ENCODE peak calls at places on chromosome 19, in six cellular contexts. One of them, this sample, is unnamed.

GRCh38 chr19:15199652-15200574 is 882 bp downstream of the NOTCH3 start:
- ATAC-seq in Panc1: no peak
- ATAC-seq in HCT116: no peak
- ATAC-seq in memory B cell: no peak
- ATAC-seq in activated T-cell treated with anti-CD3 and anti-CD28 coated beads, Interleukin-2, amount 50 U/mL, for 4 hours: no peak
- ATAC-seq in activated CD4-positive, alpha-beta T cell treated with anti-CD3 and anti-CD28 coated beads for 36 hours: no peak
- ATAC-seq in this sample: no peak

GRCh38 chr19:16262618-16263017 is 62.0 kb upstream of the KLF2 start:
- ATAC-seq in Panc1: no peak
- ATAC-seq in HCT116: no peak
- ATAC-seq in memory B cell: no peak
- ATAC-seq in activated T-cell treated with anti-CD3 and anti-CD28 coated beads, Interleukin-2, amount 50 U/mL, for 4 hours: no peak
- ATAC-seq in activated CD4-positive, alpha-beta T cell treated with anti-CD3 and anti-CD28 coated beads for 36 hours: no peak
- ATAC-seq in this sample: no peak

GRCh38 chr19:46298477-46299003 is 1.7 kb downstream of the HIF3A start:
- ATAC-seq in Panc1: peak
- ATAC-seq in HCT116: peak
- ATAC-seq in memory B cell: no peak
- ATAC-seq in activated T-cell treated with anti-CD3 and anti-CD28 coated beads, Interleukin-2, amount 50 U/mL, for 4 hours: no peak
- ATAC-seq in activated CD4-positive, alpha-beta T cell treated with anti-CD3 and anti-CD28 coated beads for 36 hours: no peak
- ATAC-seq in this sample: no peak

GRCh38 chr19:16594681-16595091 is 22.5 kb upstream of the SLC35E1 start:
- ATAC-seq in Panc1: no peak
- ATAC-seq in HCT116: no peak
- ATAC-seq in memory B cell: peak
- ATAC-seq in activated T-cell treated with anti-CD3 and anti-CD28 coated beads, Interleukin-2, amount 50 U/mL, for 4 hours: peak
- ATAC-seq in activated CD4-positive, alpha-beta T cell treated with anti-CD3 and anti-CD28 coated beads for 36 hours: peak
- ATAC-seq in this sample: peak

GRCh38 chr19:14526423-14526822 is 3.0 kb upstream of the TECR start:
- ATAC-seq in Panc1: no peak
- ATAC-seq in HCT116: no peak
- ATAC-seq in memory B cell: no peak
- ATAC-seq in activated T-cell treated with anti-CD3 and anti-CD28 coated beads, Interleukin-2, amount 50 U/mL, for 4 hours: no peak
- ATAC-seq in activated CD4-positive, alpha-beta T cell treated with anti-CD3 and anti-CD28 coated beads for 36 hours: no peak
- ATAC-seq in this sample: no peak

GRCh38 chr19:45057444-45057843 is 18.6 kb downstream of the CLASRP start:
- ATAC-seq in Panc1: no peak
- ATAC-seq in HCT116: peak
- ATAC-seq in memory B cell: no peak
- ATAC-seq in activated T-cell treated with anti-CD3 and anti-CD28 coated beads, Interleukin-2, amount 50 U/mL, for 4 hours: no peak
- ATAC-seq in activated CD4-positive, alpha-beta T cell treated with anti-CD3 and anti-CD28 coated beads for 36 hours: no peak
- ATAC-seq in this sample: no peak

GRCh38 chr19:13998426-13998825 is 7.7 kb downstream of the RFX1 start:
- ATAC-seq in Panc1: no peak
- ATAC-seq in HCT116: no peak
- ATAC-seq in memory B cell: no peak
- ATAC-seq in activated T-cell treated with anti-CD3 and anti-CD28 coated beads, Interleukin-2, amount 50 U/mL, for 4 hours: no peak
- ATAC-seq in activated CD4-positive, alpha-beta T cell treated with anti-CD3 and anti-CD28 coated beads for 36 hours: no peak
- ATAC-seq in this sample: no peak

GRCh38 chr19:11044436-11044835 is 44.8 kb upstream of the LDLR start:
- ATAC-seq in Panc1: no peak
- ATAC-seq in HCT116: no peak
- ATAC-seq in memory B cell: no peak
- ATAC-seq in activated T-cell treated with anti-CD3 and anti-CD28 coated beads, Interleukin-2, amount 50 U/mL, for 4 hours: no peak
- ATAC-seq in activated CD4-positive, alpha-beta T cell treated with anti-CD3 and anti-CD28 coated beads for 36 hours: no peak
- ATAC-seq in this sample: no peak

GRCh38 chr19:15378529-15379082 is 981 bp downstream of the AKAP8 start:
- ATAC-seq in Panc1: no peak
- ATAC-seq in HCT116: no peak
- ATAC-seq in memory B cell: no peak
- ATAC-seq in activated T-cell treated with anti-CD3 and anti-CD28 coated beads, Interleukin-2, amount 50 U/mL, for 4 hours: peak
- ATAC-seq in activated CD4-positive, alpha-beta T cell treated with anti-CD3 and anti-CD28 coated beads for 36 hours: peak
- ATAC-seq in this sample: no peak

GRCh38 chr19:3733549-3734309 is 25.5 kb downstream of the TJP3 start:
- ATAC-seq in Panc1: no peak
- ATAC-seq in HCT116: no peak
- ATAC-seq in memory B cell: no peak
- ATAC-seq in activated T-cell treated with anti-CD3 and anti-CD28 coated beads, Interleukin-2, amount 50 U/mL, for 4 hours: no peak
- ATAC-seq in activated CD4-positive, alpha-beta T cell treated with anti-CD3 and anti-CD28 coated beads for 36 hours: no peak
- ATAC-seq in this sample: no peak

GRCh38 chr19:613732-614567 is 19.4 kb downstream of the POLRMT start:
- ATAC-seq in Panc1: no peak
- ATAC-seq in HCT116: no peak
- ATAC-seq in memory B cell: no peak
- ATAC-seq in activated T-cell treated with anti-CD3 and anti-CD28 coated beads, Interleukin-2, amount 50 U/mL, for 4 hours: no peak
- ATAC-seq in activated CD4-positive, alpha-beta T cell treated with anti-CD3 and anti-CD28 coated beads for 36 hours: no peak
- ATAC-seq in this sample: no peak

GRCh38 chr19:38675611-38676010 is 28.2 kb downstream of the ACTN4 start:
- ATAC-seq in Panc1: peak
- ATAC-seq in HCT116: no peak
- ATAC-seq in memory B cell: no peak
- ATAC-seq in activated T-cell treated with anti-CD3 and anti-CD28 coated beads, Interleukin-2, amount 50 U/mL, for 4 hours: no peak
- ATAC-seq in activated CD4-positive, alpha-beta T cell treated with anti-CD3 and anti-CD28 coated beads for 36 hours: peak
- ATAC-seq in this sample: peak

GRCh38 chr19:10797078-10797477 is 38.9 kb downstream of the TMED1 start:
- ATAC-seq in Panc1: no peak
- ATAC-seq in HCT116: no peak
- ATAC-seq in memory B cell: no peak
- ATAC-seq in activated T-cell treated with anti-CD3 and anti-CD28 coated beads, Interleukin-2, amount 50 U/mL, for 4 hours: peak
- ATAC-seq in activated CD4-positive, alpha-beta T cell treated with anti-CD3 and anti-CD28 coated beads for 36 hours: peak
- ATAC-seq in this sample: peak

GRCh38 chr19:51065221-51065960 is 499 bp upstream of the KLK13 start:
- ATAC-seq in Panc1: peak
- ATAC-seq in HCT116: peak
- ATAC-seq in memory B cell: no peak
- ATAC-seq in activated T-cell treated with anti-CD3 and anti-CD28 coated beads, Interleukin-2, amount 50 U/mL, for 4 hours: no peak
- ATAC-seq in activated CD4-positive, alpha-beta T cell treated with anti-CD3 and anti-CD28 coated beads for 36 hours: no peak
- ATAC-seq in this sample: no peak

GRCh38 chr19:14979136-14979497 is 547 bp downstream of the SLC1A6 start:
- ATAC-seq in Panc1: no peak
- ATAC-seq in HCT116: no peak
- ATAC-seq in memory B cell: no peak
- ATAC-seq in activated T-cell treated with anti-CD3 and anti-CD28 coated beads, Interleukin-2, amount 50 U/mL, for 4 hours: no peak
- ATAC-seq in activated CD4-positive, alpha-beta T cell treated with anti-CD3 and anti-CD28 coated beads for 36 hours: no peak
- ATAC-seq in this sample: no peak

GRCh38 chr19:17002455-17002854 is 24.2 kb downstream of the CPAMD8 start:
- ATAC-seq in Panc1: no peak
- ATAC-seq in HCT116: no peak
- ATAC-seq in memory B cell: no peak
- ATAC-seq in activated T-cell treated with anti-CD3 and anti-CD28 coated beads, Interleukin-2, amount 50 U/mL, for 4 hours: no peak
- ATAC-seq in activated CD4-positive, alpha-beta T cell treated with anti-CD3 and anti-CD28 coated beads for 36 hours: no peak
- ATAC-seq in this sample: peak

GRCh38 chr19:36079389-36079788 is 24.7 kb downstream of the WDR62 start:
- ATAC-seq in Panc1: no peak
- ATAC-seq in HCT116: no peak
- ATAC-seq in memory B cell: no peak
- ATAC-seq in activated T-cell treated with anti-CD3 and anti-CD28 coated beads, Interleukin-2, amount 50 U/mL, for 4 hours: no peak
- ATAC-seq in activated CD4-positive, alpha-beta T cell treated with anti-CD3 and anti-CD28 coated beads for 36 hours: no peak
- ATAC-seq in this sample: no peak

GRCh38 chr19:5809469-5809868 is 4.6 kb downstream of the NRTN start:
- ATAC-seq in Panc1: no peak
- ATAC-seq in HCT116: no peak
- ATAC-seq in memory B cell: no peak
- ATAC-seq in activated T-cell treated with anti-CD3 and anti-CD28 coated beads, Interleukin-2, amount 50 U/mL, for 4 hours: no peak
- ATAC-seq in activated CD4-positive, alpha-beta T cell treated with anti-CD3 and anti-CD28 coated beads for 36 hours: no peak
- ATAC-seq in this sample: no peak

GRCh38 chr19:3986260-3987041 is 1.2 kb upstream of the EEF2 start:
- ATAC-seq in Panc1: peak
- ATAC-seq in HCT116: peak
- ATAC-seq in memory B cell: peak
- ATAC-seq in activated T-cell treated with anti-CD3 and anti-CD28 coated beads, Interleukin-2, amount 50 U/mL, for 4 hours: peak
- ATAC-seq in activated CD4-positive, alpha-beta T cell treated with anti-CD3 and anti-CD28 coated beads for 36 hours: peak
- ATAC-seq in this sample: peak

GRCh38 chr19:15813916-15814315 is 1.5 kb downstream of the OR10H1 start:
- ATAC-seq in Panc1: peak
- ATAC-seq in HCT116: peak
- ATAC-seq in memory B cell: no peak
- ATAC-seq in activated T-cell treated with anti-CD3 and anti-CD28 coated beads, Interleukin-2, amount 50 U/mL, for 4 hours: no peak
- ATAC-seq in activated CD4-positive, alpha-beta T cell treated with anti-CD3 and anti-CD28 coated beads for 36 hours: no peak
- ATAC-seq in this sample: no peak

GRCh38 chr19:3593156-3593555 is 7.9 kb downstream of the GIPC3 start:
- ATAC-seq in Panc1: no peak
- ATAC-seq in HCT116: no peak
- ATAC-seq in memory B cell: no peak
- ATAC-seq in activated T-cell treated with anti-CD3 and anti-CD28 coated beads, Interleukin-2, amount 50 U/mL, for 4 hours: no peak
- ATAC-seq in activated CD4-positive, alpha-beta T cell treated with anti-CD3 and anti-CD28 coated beads for 36 hours: no peak
- ATAC-seq in this sample: no peak

GRCh38 chr19:13959141-13959961 is 7.0 kb downstream of the DCAF15 start:
- ATAC-seq in Panc1: no peak
- ATAC-seq in HCT116: peak
- ATAC-seq in memory B cell: no peak
- ATAC-seq in activated T-cell treated with anti-CD3 and anti-CD28 coated beads, Interleukin-2, amount 50 U/mL, for 4 hours: no peak
- ATAC-seq in activated CD4-positive, alpha-beta T cell treated with anti-CD3 and anti-CD28 coated beads for 36 hours: no peak
- ATAC-seq in this sample: no peak

GRCh38 chr19:14473073-14473790 is 1.9 kb downstream of the PTGER1 start:
- ATAC-seq in Panc1: no peak
- ATAC-seq in HCT116: no peak
- ATAC-seq in memory B cell: no peak
- ATAC-seq in activated T-cell treated with anti-CD3 and anti-CD28 coated beads, Interleukin-2, amount 50 U/mL, for 4 hours: no peak
- ATAC-seq in activated CD4-positive, alpha-beta T cell treated with anti-CD3 and anti-CD28 coated beads for 36 hours: no peak
- ATAC-seq in this sample: no peak

GRCh38 chr19:46574533-46574932 is 26.6 kb upstream of the CALM3 start:
- ATAC-seq in Panc1: no peak
- ATAC-seq in HCT116: peak
- ATAC-seq in memory B cell: no peak
- ATAC-seq in activated T-cell treated with anti-CD3 and anti-CD28 coated beads, Interleukin-2, amount 50 U/mL, for 4 hours: peak
- ATAC-seq in activated CD4-positive, alpha-beta T cell treated with anti-CD3 and anti-CD28 coated beads for 36 hours: peak
- ATAC-seq in this sample: peak

GRCh38 chr19:29812080-29812880 is 489 bp downstream of the CCNE1 start:
- ATAC-seq in Panc1: peak
- ATAC-seq in HCT116: peak
- ATAC-seq in memory B cell: no peak
- ATAC-seq in activated T-cell treated with anti-CD3 and anti-CD28 coated beads, Interleukin-2, amount 50 U/mL, for 4 hours: peak
- ATAC-seq in activated CD4-positive, alpha-beta T cell treated with anti-CD3 and anti-CD28 coated beads for 36 hours: no peak
- ATAC-seq in this sample: peak

GRCh38 chr19:28039677-28040381 is 1173.1 kb downstream of the UQCRFS1 start:
- ATAC-seq in Panc1: no peak
- ATAC-seq in HCT116: no peak
- ATAC-seq in memory B cell: no peak
- ATAC-seq in activated T-cell treated with anti-CD3 and anti-CD28 coated beads, Interleukin-2, amount 50 U/mL, for 4 hours: no peak
- ATAC-seq in activated CD4-positive, alpha-beta T cell treated with anti-CD3 and anti-CD28 coated beads for 36 hours: no peak
- ATAC-seq in this sample: no peak

GRCh38 chr19:22622901-22623840 is 11.0 kb upstream of the ZNF492 start:
- ATAC-seq in Panc1: no peak
- ATAC-seq in HCT116: no peak
- ATAC-seq in memory B cell: no peak
- ATAC-seq in activated T-cell treated with anti-CD3 and anti-CD28 coated beads, Interleukin-2, amount 50 U/mL, for 4 hours: peak
- ATAC-seq in activated CD4-positive, alpha-beta T cell treated with anti-CD3 and anti-CD28 coated beads for 36 hours: no peak
- ATAC-seq in this sample: no peak

GRCh38 chr19:28606269-28607032 is 606.5 kb downstream of the UQCRFS1 start:
- ATAC-seq in Panc1: no peak
- ATAC-seq in HCT116: no peak
- ATAC-seq in memory B cell: no peak
- ATAC-seq in activated T-cell treated with anti-CD3 and anti-CD28 coated beads, Interleukin-2, amount 50 U/mL, for 4 hours: no peak
- ATAC-seq in activated CD4-positive, alpha-beta T cell treated with anti-CD3 and anti-CD28 coated beads for 36 hours: no peak
- ATAC-seq in this sample: no peak

GRCh38 chr19:41792513-41793413 is 3.6 kb upstream of the CEACAM3 start:
- ATAC-seq in Panc1: peak
- ATAC-seq in HCT116: peak
- ATAC-seq in memory B cell: peak
- ATAC-seq in activated T-cell treated with anti-CD3 and anti-CD28 coated beads, Interleukin-2, amount 50 U/mL, for 4 hours: peak
- ATAC-seq in activated CD4-positive, alpha-beta T cell treated with anti-CD3 and anti-CD28 coated beads for 36 hours: peak
- ATAC-seq in this sample: peak

GRCh38 chr19:2166741-2167738 is 3.3 kb downstream of the DOT1L start:
- ATAC-seq in Panc1: peak
- ATAC-seq in HCT116: peak
- ATAC-seq in memory B cell: no peak
- ATAC-seq in activated T-cell treated with anti-CD3 and anti-CD28 coated beads, Interleukin-2, amount 50 U/mL, for 4 hours: no peak
- ATAC-seq in activated CD4-positive, alpha-beta T cell treated with anti-CD3 and anti-CD28 coated beads for 36 hours: no peak
- ATAC-seq in this sample: no peak

GRCh38 chr19:16834747-16835146 is 5.5 kb downstream of the SIN3B start:
- ATAC-seq in Panc1: no peak
- ATAC-seq in HCT116: no peak
- ATAC-seq in memory B cell: no peak
- ATAC-seq in activated T-cell treated with anti-CD3 and anti-CD28 coated beads, Interleukin-2, amount 50 U/mL, for 4 hours: no peak
- ATAC-seq in activated CD4-positive, alpha-beta T cell treated with anti-CD3 and anti-CD28 coated beads for 36 hours: peak
- ATAC-seq in this sample: peak

GRCh38 chr19:1768248-1768647 is 14.9 kb downstream of the ONECUT3 start:
- ATAC-seq in Panc1: no peak
- ATAC-seq in HCT116: no peak
- ATAC-seq in memory B cell: no peak
- ATAC-seq in activated T-cell treated with anti-CD3 and anti-CD28 coated beads, Interleukin-2, amount 50 U/mL, for 4 hours: no peak
- ATAC-seq in activated CD4-positive, alpha-beta T cell treated with anti-CD3 and anti-CD28 coated beads for 36 hours: no peak
- ATAC-seq in this sample: no peak

GRCh38 chr19:47663435-47663910 is 49.7 kb upstream of the EHD2 start:
- ATAC-seq in Panc1: no peak
- ATAC-seq in HCT116: no peak
- ATAC-seq in memory B cell: no peak
- ATAC-seq in activated T-cell treated with anti-CD3 and anti-CD28 coated beads, Interleukin-2, amount 50 U/mL, for 4 hours: no peak
- ATAC-seq in activated CD4-positive, alpha-beta T cell treated with anti-CD3 and anti-CD28 coated beads for 36 hours: no peak
- ATAC-seq in this sample: no peak

GRCh38 chr19:52961981-52962380 is 700 bp downstream of the ZNF816 start:
- ATAC-seq in Panc1: no peak
- ATAC-seq in HCT116: peak
- ATAC-seq in memory B cell: no peak
- ATAC-seq in activated T-cell treated with anti-CD3 and anti-CD28 coated beads, Interleukin-2, amount 50 U/mL, for 4 hours: no peak
- ATAC-seq in activated CD4-positive, alpha-beta T cell treated with anti-CD3 and anti-CD28 coated beads for 36 hours: no peak
- ATAC-seq in this sample: no peak

GRCh38 chr19:38721977-38722773 is 22.1 kb downstream of the CAPN12 start:
- ATAC-seq in Panc1: peak
- ATAC-seq in HCT116: no peak
- ATAC-seq in memory B cell: no peak
- ATAC-seq in activated T-cell treated with anti-CD3 and anti-CD28 coated beads, Interleukin-2, amount 50 U/mL, for 4 hours: no peak
- ATAC-seq in activated CD4-positive, alpha-beta T cell treated with anti-CD3 and anti-CD28 coated beads for 36 hours: no peak
- ATAC-seq in this sample: no peak

GRCh38 chr19:32550666-32551065 is 30.3 kb upstream of the PDCD5 start:
- ATAC-seq in Panc1: no peak
- ATAC-seq in HCT116: no peak
- ATAC-seq in memory B cell: no peak
- ATAC-seq in activated T-cell treated with anti-CD3 and anti-CD28 coated beads, Interleukin-2, amount 50 U/mL, for 4 hours: no peak
- ATAC-seq in activated CD4-positive, alpha-beta T cell treated with anti-CD3 and anti-CD28 coated beads for 36 hours: no peak
- ATAC-seq in this sample: no peak

GRCh38 chr19:41457241-41457640 is 14.3 kb downstream of the ERICH4 start:
- ATAC-seq in Panc1: no peak
- ATAC-seq in HCT116: no peak
- ATAC-seq in memory B cell: peak
- ATAC-seq in activated T-cell treated with anti-CD3 and anti-CD28 coated beads, Interleukin-2, amount 50 U/mL, for 4 hours: peak
- ATAC-seq in activated CD4-positive, alpha-beta T cell treated with anti-CD3 and anti-CD28 coated beads for 36 hours: peak
- ATAC-seq in this sample: peak

GRCh38 chr19:40702337-40703012 is 12.0 kb upstream of the NUMBL start:
- ATAC-seq in Panc1: peak
- ATAC-seq in HCT116: peak
- ATAC-seq in memory B cell: no peak
- ATAC-seq in activated T-cell treated with anti-CD3 and anti-CD28 coated beads, Interleukin-2, amount 50 U/mL, for 4 hours: no peak
- ATAC-seq in activated CD4-positive, alpha-beta T cell treated with anti-CD3 and anti-CD28 coated beads for 36 hours: no peak
- ATAC-seq in this sample: no peak

This sample was measured in activated T-helper 17 cell treated with anti-CD3 and anti-CD28 coated beads, Interleukin-2, amount 50 U/mL, for 72 hours.